ENCODE peak calls at places on chromosomes 4 and X, in eight cellular contexts. D is transverse colon; U is CD8-positive, alpha-beta T cell; T is stimulated activated CD4-positive, alpha-beta T cell treated with anti-CD3 and anti-CD28 coated beads, Interleukin-12 subunit alpha, Interleukin-12 subunit beta, amount 100 ng/mL, for 4 hours; N is ovary; A is KBM-7; E is stimulated activated naive CD8-positive, alpha-beta T cell treated with anti-CD3 and anti-CD28 coated beads, Interleukin-15, Interleukin-2, amounts not matched to agents 100 U/mL and 50 U/mL, for 24 hours; H is activated CD4-positive, CD25-positive, alpha-beta regulatory T cell treated with anti-CD3 and anti-CD28 coated beads, Interleukin-2, amount 50 U/mL, for 72 hours. O is an unnamed sample.

GRCh38 chrX:109732319-109732779 is 708 bp downstream of the ACSL4 start:
- DNase-seq in A (peak; percentile 69), H (no peak), T (peak; percentile 1), N (no peak), U (peak; percentile 1), D (no peak), E (peak; percentile 27), O (no peak)

GRCh38 chrX:145673851-145674250 is 143.8 kb upstream of the SLITRK2 start:
- DNase-seq in U (no peak), T (no peak), N (no peak), E (no peak), D (no peak), H (no peak), A (no peak), O (no peak)

GRCh38 chr4:95541889-95542607 is 6.7 kb downstream of the UNC5C start:
- DNase-seq in E (no peak), D (no peak), T (no peak), N (no peak), H (no peak), A (no peak), U (no peak), O (no peak)

GRCh38 chr4:17173300-17173699 is 274.9 kb upstream of the LDB2 start:
- DNase-seq in D (no peak), N (no peak), H (no peak), T (no peak), A (no peak), U (no peak), E (no peak), O (no peak)

GRCh38 chr4:15132739-15133138 is 130.5 kb downstream of the CPEB2 start:
- DNase-seq in H (no peak), D (no peak), T (no peak), A (no peak), E (no peak), N (no peak), U (no peak), O (no peak)

GRCh38 chrX:11381464-11381863 is 88.3 kb downstream of the AMELX start:
- DNase-seq in N (no peak), D (peak; percentile 17), U (no peak), H (no peak), T (no peak), E (no peak), A (peak; percentile 48), O (no peak)

GRCh38 chr4:5710962-5711478 is at the start of gene EVC:
- DNase-seq in U (peak; percentile 10), A (peak; percentile 74), T (peak; percentile 16), N (peak; percentile 90), H (no peak), D (peak; percentile 63), E (peak; percentile 22), O (peak; percentile 18)

GRCh38 chrX:131907488-131908314 is 115.4 kb upstream of the STK26 start:
- DNase-seq in D (no peak), N (no peak), H (no peak), A (no peak), T (no peak), U (no peak), E (no peak), O (no peak)

GRCh38 chr4:72843466-72843865 is 226.1 kb downstream of the COX18 start:
- DNase-seq in A (no peak), N (no peak), E (no peak), U (no peak), D (no peak), H (no peak), T (no peak), O (no peak)

GRCh38 chrX:108439961-108440696 is 491 bp downstream of the COL4A5 start:
- DNase-seq in N (peak; percentile 42), T (no peak), A (no peak), H (no peak), E (no peak), U (no peak), D (no peak), O (no peak)

GRCh38 chr4:8928074-8928473 is 56.4 kb upstream of the HMX1 start:
- DNase-seq in H (no peak), U (no peak), D (no peak), E (no peak), T (no peak), A (no peak), N (no peak), O (no peak)

GRCh38 chr4:83436680-83437079 is 18.9 kb downstream of the HELQ start:
- DNase-seq in H (no peak), A (no peak), E (no peak), U (no peak), D (no peak), N (no peak), T (no peak), O (no peak)

GRCh38 chr4:98908182-98908581 is 20.8 kb downstream of the EIF4E start:
- DNase-seq in U (no peak), H (no peak), T (no peak), D (no peak), E (no peak), A (no peak), N (no peak), O (no peak)

GRCh38 chrX:110000000-110000399 is 2.9 kb upstream of the TMEM164 start:
- DNase-seq in N (no peak), U (no peak), D (no peak), A (no peak), H (no peak), E (no peak), T (no peak), O (no peak)

GRCh38 chr4:93466440-93466839 is 362.1 kb upstream of the ATOH1 start:
- DNase-seq in U (no peak), H (no peak), D (no peak), E (no peak), T (no peak), A (no peak), N (no peak), O (no peak)

GRCh38 chr4:76377481-76377901 is 43.5 kb downstream of the CCDC158 start:
- DNase-seq in E (no peak), U (no peak), T (no peak), A (no peak), N (no peak), H (no peak), D (no peak), O (no peak)

GRCh38 chrX:102959471-102959870 is 22.4 kb downstream of the RAB40AL start:
- DNase-seq in H (no peak), N (no peak), A (peak; percentile 29), U (no peak), T (no peak), E (no peak), D (no peak), O (no peak)

GRCh38 chr4:83282049-83282535 is 2.5 kb downstream of the COQ2 start:
- DNase-seq in E (peak; percentile 66), A (peak; percentile 83), T (peak; percentile 30), U (peak; percentile 24), D (peak; percentile 43), N (no peak), H (peak; percentile 37), O (peak; percentile 4)

GRCh38 chr4:2591189-2591588 is 54.7 kb downstream of the FAM193A start:
- DNase-seq in E (no peak), T (no peak), H (no peak), D (no peak), U (no peak), N (peak; percentile 53), A (peak; percentile 80), O (no peak)

GRCh38 chr4:101911616-101912015 is 121.1 kb downstream of the BANK1 start:
- DNase-seq in T (no peak), A (no peak), N (no peak), U (no peak), H (no peak), E (no peak), D (no peak), O (no peak)

GRCh38 chrX:104929324-104929723 is 291.2 kb downstream of the TEX13A start:
- DNase-seq in A (no peak), D (no peak), E (no peak), U (no peak), N (no peak), H (no peak), T (no peak), O (no peak)

GRCh38 chrX:2587146-2587545 is 86.4 kb upstream of the DHRSX start:
- DNase-seq in T (no peak), U (no peak), H (no peak), D (no peak), A (no peak), E (no peak), N (no peak), O (no peak)

GRCh38 chrX:10482262-10482661 is 138.1 kb downstream of the MID1 start:
- DNase-seq in U (no peak), T (no peak), D (no peak), H (no peak), A (no peak), E (no peak), N (no peak), O (no peak)

GRCh38 chrX:96474357-96475125 is 210.1 kb upstream of the DIAPH2 start:
- DNase-seq in U (no peak), A (no peak), D (no peak), T (no peak), E (no peak), H (no peak), N (no peak), O (no peak)

GRCh38 chrX:126557151-126557550 is 4.5 kb upstream of the DCAF12L1 start:
- DNase-seq in U (no peak), H (no peak), D (no peak), E (no peak), T (no peak), A (no peak), N (no peak), O (no peak)

GRCh38 chrX:119698835-119699234 is 5.9 kb upstream of the SEPTIN6 start:
- DNase-seq in N (no peak), A (peak; percentile 71), E (no peak), H (no peak), U (no peak), D (no peak), T (no peak), O (no peak)

GRCh38 chr4:140003851-140004579 is 150.0 kb downstream of the MAML3 start:
- DNase-seq in A (no peak), U (no peak), H (no peak), D (no peak), E (no peak), T (no peak), N (no peak), O (no peak)

GRCh38 chr4:2304877-2305561 is 43.1 kb upstream of the MXD4 start:
- DNase-seq in T (no peak), U (no peak), D (no peak), A (no peak), H (no peak), E (no peak), N (no peak), O (no peak)

GRCh38 chr4:129378346-129378745 is 282.4 kb downstream of the C4orf33 start:
- DNase-seq in U (no peak), H (no peak), T (no peak), D (no peak), A (no peak), N (no peak), E (no peak), O (no peak)

GRCh38 chr4:168784786-168785461 is 225.1 kb downstream of the CBR4 start:
- DNase-seq in H (no peak), T (no peak), D (no peak), U (no peak), E (no peak), A (no peak), N (no peak), O (no peak)

GRCh38 chr4:136634121-136634520 is 898.2 kb downstream of the PCDH18 start:
- DNase-seq in A (no peak), U (no peak), N (no peak), E (no peak), D (no peak), T (no peak), H (no peak), O (no peak)

GRCh38 chrX:49675075-49675719 is 20.6 kb downstream of the PAGE1 start:
- DNase-seq in H (no peak), D (no peak), T (no peak), U (no peak), A (no peak), N (no peak), E (no peak), O (no peak)

GRCh38 chr4:156261230-156261629 is 307.6 kb upstream of the CTSO start:
- DNase-seq in U (no peak), N (no peak), T (no peak), A (no peak), E (no peak), H (no peak), D (no peak), O (no peak)

GRCh38 chr4:139656614-139657486 is 8.8 kb upstream of the MGST2 start:
- DNase-seq in D (peak; percentile 61), A (peak; percentile 80), N (peak; percentile 59), E (peak; percentile 40), T (peak; percentile 23), H (no peak), U (peak; percentile 16), O (peak; percentile 21)